ENCODE peak calls at places on chromosomes 7 and 10, in four cellular contexts. F is sigmoid colon, Q is heart left ventricle, Z is gastrocnemius medialis. Y is an unnamed sample.

GRCh38 chr7:93337047-93337446 is 104.9 kb downstream of the VPS50 start:
- DNase-seq in F (no peak), Z (no peak), Q (no peak), Y (no peak)

GRCh38 chr7:50069613-50070012 is 23.4 kb downstream of the ZPBP start:
- DNase-seq in Z (no peak), Q (peak; percentile 59), F (peak; percentile 68), Y (no peak)

GRCh38 chr7:153006911-153007310 is 247.4 kb downstream of the ACTR3B start:
- DNase-seq in F (no peak), Q (no peak), Z (no peak), Y (peak; percentile 60)

GRCh38 chr10:103727546-103727963 is 127.8 kb downstream of the SH3PXD2A start:
- DNase-seq in Q (peak; percentile 64), F (peak; percentile 85), Z (no peak), Y (no peak)

GRCh38 chr7:5424689-5425506 is 1.3 kb upstream of the TNRC18 start:
- DNase-seq in Z (no peak), F (peak; percentile 84), Q (peak; percentile 85), Y (peak; percentile 92)

GRCh38 chr7:12888727-12889126 is 201.3 kb downstream of the ARL4A start:
- DNase-seq in F (no peak), Q (no peak), Z (no peak), Y (no peak)

GRCh38 chr10:10056958-10057357 is 960.7 kb upstream of the CELF2 start:
- DNase-seq in F (no peak), Q (no peak), Z (no peak), Y (no peak)

GRCh38 chr7:83321011-83321410 is 158.3 kb upstream of the PCLO start:
- DNase-seq in Z (no peak), Q (no peak), F (no peak), Y (no peak)

GRCh38 chr7:111274882-111275281 is 184.0 kb downstream of the LRRN3 start:
- DNase-seq in F (no peak), Z (no peak), Q (no peak), Y (no peak)

GRCh38 chr10:404991-405390 is 269.7 kb downstream of the ZMYND11 start:
- DNase-seq in F (no peak), Q (no peak), Z (no peak), Y (peak; percentile 23)

GRCh38 chr10:56359837-56360236 is 1.2 kb downstream of the ZWINT start:
- DNase-seq in Z (no peak), Q (no peak), F (no peak), Y (no peak)

GRCh38 chr7:17530741-17531417 is 232.4 kb downstream of the AHR start:
- DNase-seq in Q (no peak), F (no peak), Z (no peak), Y (no peak)

DNA sequence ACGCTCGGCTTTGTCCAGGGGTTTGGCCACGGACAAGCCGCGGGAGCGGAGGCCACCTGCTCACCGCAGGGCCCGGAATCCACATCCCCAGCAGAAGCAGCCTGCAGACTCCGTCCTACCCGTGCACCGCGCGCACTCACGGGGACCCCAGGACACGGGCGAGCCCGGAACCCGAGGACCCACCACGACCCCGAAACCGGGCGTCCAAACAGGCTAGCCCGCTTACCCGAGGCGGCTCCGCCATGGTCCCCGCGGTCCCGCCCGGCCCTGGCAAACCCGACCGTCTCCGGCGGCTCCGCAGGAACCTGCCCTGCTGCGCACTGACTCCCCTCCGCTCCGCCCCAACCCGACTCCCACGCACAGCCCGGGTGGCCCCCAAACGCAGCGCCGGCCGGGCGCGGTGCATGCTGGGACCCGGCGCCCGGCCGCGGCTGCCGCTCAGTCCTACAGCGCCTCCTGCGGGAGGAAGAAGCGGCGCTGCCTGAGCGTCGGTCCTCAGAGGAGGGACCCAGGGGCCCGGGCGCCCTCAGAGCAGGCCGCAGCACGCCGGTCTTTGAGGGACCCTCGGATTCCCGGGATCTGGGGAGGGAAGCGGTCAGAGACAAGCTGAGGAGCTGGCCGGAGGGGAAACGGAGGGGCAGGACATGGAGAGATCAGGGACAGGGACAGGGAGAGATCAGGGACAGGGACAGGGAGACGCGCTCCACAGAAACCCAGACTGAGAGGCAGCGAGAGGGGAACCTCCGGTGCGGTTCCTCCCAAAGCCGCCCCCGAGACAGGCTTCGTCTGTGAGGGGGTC is at the start of gene ZNF786:
- DNase-seq in F (peak; percentile 93), Z (peak; percentile 70), Q (peak; percentile 95), Y (peak; percentile 96)
- TF ChIP-seq POLR2A in F (peak; percentile 88), Z (peak; percentile 81), Q (peak; percentile 84), Y (no peak)

DNA sequence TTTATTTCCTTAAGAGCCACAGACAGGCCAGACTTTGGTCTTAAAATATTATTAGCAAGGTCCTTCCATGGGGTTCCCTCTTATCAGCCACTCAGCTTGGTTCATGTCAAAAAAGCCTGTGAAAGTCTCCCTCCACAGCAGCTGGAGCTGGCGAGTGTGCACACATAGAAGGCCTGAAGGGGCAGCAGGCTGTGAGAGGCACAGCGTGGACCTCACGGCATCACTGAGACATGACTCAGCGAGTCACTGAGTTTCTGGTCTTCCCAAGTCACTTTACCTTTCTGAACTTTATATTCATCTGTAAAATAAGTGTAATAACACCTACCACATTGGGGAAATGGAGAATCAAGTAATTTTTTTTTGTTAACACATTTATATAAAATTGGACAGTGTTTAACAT is 8.7 kb downstream of the TAF3 start:
- DNase-seq in Z (no peak), Q (no peak), F (no peak), Y (no peak)
- TF ChIP-seq CTCF in Z (no peak), Q (no peak), F (no peak), Y (no peak)

GRCh38 chr7:28575241-28575643 is 162.9 kb downstream of the CREB5 start:
- DNase-seq in F (no peak), Z (no peak), Q (no peak), Y (no peak)
- TF ChIP-seq POLR2A in F (no peak), Z (no peak), Q (no peak), Y (no peak)

GRCh38 chr10:113854757-113855626 is 531 bp downstream of the NHLRC2 start:
- DNase-seq in Z (peak; percentile 41), Q (peak; percentile 76), F (peak; percentile 79), Y (peak; percentile 92)
- TF ChIP-seq CTCF in Z (no peak), Q (no peak), F (no peak), Y (no peak)

GRCh38 chr10:119872610-119872859 is at the start of gene MCMBP:
- DNase-seq in F (no peak), Z (no peak), Q (no peak), Y (no peak)
- TF ChIP-seq POLR2A in F (no peak), Z (peak; percentile 81), Q (peak; percentile 84), Y (no peak)

DNA sequence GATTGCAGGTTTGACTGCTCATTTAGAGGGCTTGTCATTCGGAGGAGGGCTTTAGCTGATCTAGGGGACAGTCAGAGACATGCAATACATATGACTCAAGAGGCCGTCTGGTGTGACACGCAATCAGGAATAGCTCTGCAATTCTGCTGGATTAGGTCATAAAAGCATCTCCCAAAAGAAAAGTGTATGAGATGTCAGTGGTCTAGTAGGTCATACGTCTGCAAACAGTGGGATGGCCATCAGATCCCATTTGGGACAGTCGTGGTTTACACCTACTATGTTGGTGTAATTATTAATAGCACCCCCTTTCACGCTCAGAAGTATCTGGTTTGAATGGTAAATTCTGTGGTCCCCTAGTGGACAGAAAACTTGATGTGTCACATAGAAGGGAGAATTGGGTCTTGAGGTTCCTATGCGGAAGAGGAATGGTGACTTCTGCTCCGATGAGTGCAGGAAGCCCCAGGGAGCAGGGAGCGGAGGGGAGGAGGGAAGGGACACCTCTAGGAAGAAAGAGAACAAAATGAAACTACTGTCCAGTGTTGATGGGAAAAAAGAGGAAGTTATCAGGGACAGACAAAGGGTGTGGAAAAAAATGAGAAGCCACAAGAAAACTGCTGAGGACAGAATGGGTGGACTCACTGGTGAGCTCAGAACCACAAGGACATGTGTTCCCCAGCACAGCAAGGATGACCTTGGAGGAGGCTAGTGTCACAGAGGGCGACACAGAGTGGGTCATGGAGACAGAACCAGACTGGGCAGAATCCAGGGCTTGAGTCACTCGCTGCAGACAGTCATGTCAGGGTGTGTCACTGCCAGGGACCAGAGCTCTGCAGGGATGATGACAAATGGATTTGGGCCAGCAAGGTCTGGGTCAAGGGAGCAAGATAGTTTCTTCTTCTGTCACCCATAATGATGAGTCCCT is 59.9 kb downstream of the MAP3K8 start:
- DNase-seq in F (peak; percentile 80), Q (no peak), Z (no peak), Y (peak; percentile 80)
- TF ChIP-seq CTCF in F (no peak), Q (no peak), Z (no peak), Y (no peak)

DNA sequence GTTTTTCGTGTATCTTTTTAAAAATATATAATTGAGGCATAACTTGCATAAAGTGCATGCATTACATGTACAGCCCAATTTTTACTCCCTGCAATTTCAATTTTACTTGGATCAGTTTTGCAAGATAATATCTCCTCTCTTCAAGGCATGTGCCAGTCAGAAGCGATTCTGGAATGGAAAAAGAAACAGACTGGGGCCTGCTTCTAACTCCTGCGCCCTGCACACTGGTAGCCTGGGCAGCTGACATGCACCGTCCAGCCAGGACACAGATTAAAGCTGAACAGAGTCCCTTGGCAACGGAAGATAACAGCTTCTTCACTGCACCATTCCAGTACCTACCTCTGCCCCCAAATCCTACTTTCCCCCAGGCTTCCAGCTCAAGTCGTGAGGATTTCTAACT is 182.1 kb downstream of the FAM107B start:
- DNase-seq in Z (no peak), Q (no peak), F (no peak), Y (no peak)
- TF ChIP-seq POLR2A in Z (no peak), Q (no peak), F (no peak), Y (no peak)

DNA sequence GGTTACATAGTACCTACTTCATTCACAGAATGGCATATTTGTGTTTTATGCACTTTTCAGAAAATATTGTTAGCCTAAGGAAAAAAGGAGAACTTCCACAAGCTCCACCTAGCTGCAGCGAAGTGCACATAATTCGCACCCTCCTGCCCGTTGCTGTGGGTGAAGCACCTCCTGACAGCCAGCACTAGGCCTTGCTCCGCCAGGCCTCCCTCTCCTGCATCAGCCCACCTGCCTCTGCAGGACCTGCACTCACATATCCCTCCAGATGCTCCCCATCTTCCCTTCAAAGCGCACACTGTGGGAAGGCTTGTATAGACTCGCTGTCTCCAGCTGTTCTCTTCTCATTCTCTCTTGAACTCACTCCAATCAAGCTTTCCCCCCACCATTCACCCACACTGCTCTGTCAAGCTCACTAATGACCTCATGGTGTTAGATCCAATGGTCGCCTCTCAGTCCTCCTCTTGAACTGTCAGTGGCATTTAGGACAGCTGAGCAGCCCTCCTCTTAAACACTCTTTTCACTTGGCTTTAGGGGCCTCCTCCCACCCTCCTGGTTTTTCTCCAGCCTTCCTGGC is 20.7 kb upstream of the GRID1 start:
- DNase-seq in Q (no peak), F (peak; percentile 21), Z (no peak), Y (peak; percentile 2)
- TF ChIP-seq CTCF in Q (no peak), F (no peak), Z (no peak), Y (no peak)

GRCh38 chr7:130922206-130923112 is 188.5 kb upstream of the KLF14 start:
- DNase-seq in Q (no peak), Z (no peak), F (no peak), Y (no peak)
- TF ChIP-seq POLR2A in Q (no peak), Z (no peak), F (no peak), Y (no peak)

GRCh38 chr7:158887594-158887993 is 31.2 kb downstream of the DYNC2I1 start:
- DNase-seq in F (no peak), Q (no peak), Z (no peak), Y (no peak)

GRCh38 chr7:158880973-158881372 is 24.6 kb downstream of the DYNC2I1 start:
- DNase-seq in Q (no peak), F (no peak), Z (no peak), Y (no peak)

GRCh38 chr7:158881731-158882130 is 25.4 kb downstream of the DYNC2I1 start:
- DNase-seq in Z (no peak), Q (no peak), F (no peak), Y (no peak)

DNA sequence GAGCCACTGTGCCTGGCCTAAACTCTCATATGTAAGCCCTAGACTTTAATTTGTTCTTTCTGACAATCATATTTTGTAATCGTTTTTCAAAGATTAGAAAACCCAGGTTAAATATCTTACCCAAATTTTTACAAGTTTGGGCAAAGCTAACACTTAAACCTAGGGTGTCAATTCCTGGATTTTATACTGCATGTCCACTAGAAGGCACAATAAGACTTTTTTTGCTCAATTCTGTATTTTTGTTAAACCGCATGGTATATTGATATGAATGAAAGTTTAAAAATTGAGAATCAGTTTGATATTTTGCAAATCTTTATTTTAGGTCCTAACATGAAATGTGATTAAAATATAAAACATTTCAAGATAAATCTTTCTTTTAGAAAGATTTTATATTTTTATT is 29.3 kb downstream of the DYNC2I1 start:
- DNase-seq in F (no peak), Z (no peak), Q (no peak), Y (no peak)
- TF ChIP-seq CTCF in F (no peak), Z (no peak), Q (peak; percentile 46), Y (no peak)